ENCODE peak calls at places on chromosomes 7 and 10, in ten cellular contexts. I is coronary artery, D is IMR-90, T is pancreas, N is MM.1S, A is substantia nigra, L is A549, G is tibial artery, O is PC-3, R is fibroblast of lung. Q is an unnamed sample.

GRCh38 chr7:116273283-116273917 is 63.1 kb downstream of the TES start:
- DNase-seq in T (no peak), O (peak), G (no peak), L (peak), A (no peak), D (no peak), I (no peak), N (no peak), R (no peak), Q (no peak)

GRCh38 chr7:145269418-145270161 is 433.7 kb upstream of the TPK1 start:
- DNase-seq in I (no peak), L (no peak), A (no peak), R (no peak), D (no peak), G (no peak), O (peak), T (no peak), N (no peak), Q (no peak)

GRCh38 chr10:100115011-100115770 is 33.5 kb upstream of the CPN1 start:
- DNase-seq in G (no peak), T (no peak), N (no peak), R (peak), I (no peak), A (no peak), O (no peak), L (no peak), D (no peak), Q (no peak)

GRCh38 chr10:71927669-71928592 is 36.3 kb upstream of the CHST3 start:
- DNase-seq in I (no peak), D (peak), T (no peak), G (no peak), L (peak), O (no peak), N (no peak), R (peak), A (no peak), Q (no peak)

GRCh38 chr7:129831424-129832058 is 121.2 kb downstream of the UBE2H start:
- DNase-seq in I (no peak), D (peak), O (peak), R (peak), N (no peak), A (no peak), L (peak), T (no peak), G (no peak), Q (no peak)

GRCh38 chr7:151244871-151245346 is 3.6 kb downstream of the SMARCD3 start:
- DNase-seq in G (no peak), D (no peak), N (no peak), I (no peak), A (no peak), L (no peak), O (no peak), R (no peak), T (no peak), Q (no peak)

GRCh38 chr10:4434105-4434504 is 391.9 kb upstream of the AKR1E2 start:
- DNase-seq in A (no peak), I (no peak), R (no peak), D (no peak), G (no peak), T (no peak), O (no peak), L (no peak), N (no peak), Q (no peak)

GRCh38 chr10:122149607-122150505 is 121.2 kb upstream of the BTBD16 start:
- DNase-seq in T (no peak), D (no peak), O (no peak), A (no peak), N (no peak), I (peak), R (no peak), L (no peak), G (peak), Q (no peak)

GRCh38 chr10:124225029-124225467 is 131.7 kb upstream of the CHST15 start:
- DNase-seq in N (no peak), G (no peak), I (no peak), O (peak), T (no peak), D (no peak), R (no peak), L (no peak), A (no peak), Q (no peak)

GRCh38 chr10:117221156-117221711 is 19.7 kb upstream of the SLC18A2 start:
- DNase-seq in T (no peak), L (peak), A (no peak), D (peak), O (peak), N (no peak), G (no peak), I (no peak), R (peak), Q (no peak)

GRCh38 chr10:9061871-9062270 is 1007.4 kb downstream of the GATA3 start:
- DNase-seq in D (no peak), N (no peak), A (no peak), L (no peak), T (no peak), O (no peak), I (no peak), G (no peak), R (no peak), Q (no peak)

GRCh38 chr10:51659344-51659743 is 40.1 kb downstream of the CSTF2T start:
- DNase-seq in A (no peak), O (peak), I (no peak), R (no peak), G (no peak), N (no peak), L (no peak), T (no peak), D (peak), Q (no peak)

GRCh38 chr7:11461999-11462398 is 370.0 kb downstream of the THSD7A start:
- DNase-seq in R (no peak), L (no peak), A (no peak), T (no peak), G (no peak), N (no peak), D (no peak), I (no peak), O (no peak), Q (no peak)

GRCh38 chr7:94452257-94452656 is 57.4 kb upstream of the CASD1 start:
- DNase-seq in D (peak), N (no peak), L (no peak), O (no peak), A (no peak), G (no peak), I (no peak), R (no peak), T (no peak), Q (no peak)

GRCh38 chr7:135782377-135782776 is 33.8 kb upstream of the FAM180A start:
- DNase-seq in R (no peak), I (no peak), T (no peak), L (no peak), O (no peak), N (no peak), D (no peak), A (no peak), G (no peak), Q (no peak)

GRCh38 chr10:35453855-35454532 is 117.7 kb downstream of the CCNY start:
- DNase-seq in T (peak), D (peak), N (no peak), O (peak), G (peak), L (no peak), A (no peak), I (no peak), R (peak), Q (no peak)

GRCh38 chr10:60031664-60032063 is 125.3 kb upstream of the CCDC6 start:
- DNase-seq in N (peak), O (peak), D (no peak), A (no peak), T (no peak), L (no peak), R (no peak), G (peak), I (no peak), Q (no peak)

GRCh38 chr10:80170026-80170425 is 35.3 kb downstream of the ANXA11 start:
- DNase-seq in I (no peak), G (no peak), T (no peak), D (no peak), R (no peak), N (no peak), A (no peak), O (no peak), L (no peak), Q (no peak)

DNA sequence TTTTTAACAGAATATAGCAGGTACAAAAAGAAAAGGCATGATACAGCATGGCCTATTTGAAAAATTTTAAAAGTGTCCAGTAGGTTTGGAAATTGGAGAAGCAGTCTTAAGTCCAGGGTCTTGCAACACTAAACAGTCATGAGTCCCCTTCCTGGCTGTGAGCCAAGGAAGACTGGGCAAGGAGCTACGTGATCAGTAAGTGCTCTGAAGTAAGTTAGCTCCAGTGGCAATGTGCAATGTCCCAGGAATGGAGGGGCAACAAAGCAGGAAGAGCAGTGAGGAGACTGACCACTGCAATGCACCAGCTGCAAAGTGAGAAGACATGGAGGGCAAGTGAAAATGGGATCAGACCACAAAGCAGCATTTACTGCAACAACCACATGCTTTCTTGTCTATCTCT is 72.9 kb upstream of the GRID1 start:
- DNase-seq in I (no peak), L (peak), T (no peak), N (no peak), D (peak), O (peak), G (peak), A (peak), R (peak), Q (no peak)
- H3K27ac ChIP-seq in I (no peak), L (peak), T (no peak), N (no peak), D (no peak), O (no peak), G (no peak), A (no peak), R (no peak), Q (no peak)

GRCh38 chr7:99926351-99926750 is 3.1 kb downstream of the GJC3 start:
- DNase-seq in O (no peak), N (no peak), G (no peak), I (no peak), D (no peak), A (no peak), R (no peak), L (no peak), T (no peak), Q (no peak)
- H3K27ac ChIP-seq in O (no peak), N (no peak), G (no peak), I (no peak), D (no peak), A (no peak), R (no peak), L (no peak), T (no peak), Q (no peak)

DNA sequence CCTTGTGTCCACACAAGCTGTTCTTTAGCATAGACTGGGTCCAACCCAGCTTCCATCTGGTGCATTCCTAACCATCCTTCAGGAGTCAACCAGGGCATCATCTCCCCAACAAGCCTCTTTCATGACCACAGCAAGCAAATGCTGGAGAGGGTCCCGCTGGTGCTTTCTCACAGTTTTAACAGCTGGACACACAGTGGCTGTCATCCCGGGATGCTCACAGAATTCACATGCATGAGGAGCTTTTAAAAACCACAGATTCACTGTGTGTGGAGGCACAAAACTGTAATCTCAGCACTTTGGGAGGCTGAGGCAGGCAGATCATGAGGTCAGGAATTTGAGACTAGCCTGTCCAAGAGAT is 6.4 kb upstream of the CYP3A7 start:
- DNase-seq in O (no peak), D (no peak), I (no peak), T (no peak), G (no peak), N (no peak), L (no peak), R (no peak), A (no peak), Q (no peak)
- H3K27ac ChIP-seq in O (no peak), D (no peak), I (no peak), T (no peak), G (no peak), N (no peak), L (no peak), R (no peak), A (no peak), Q (no peak)

DNA sequence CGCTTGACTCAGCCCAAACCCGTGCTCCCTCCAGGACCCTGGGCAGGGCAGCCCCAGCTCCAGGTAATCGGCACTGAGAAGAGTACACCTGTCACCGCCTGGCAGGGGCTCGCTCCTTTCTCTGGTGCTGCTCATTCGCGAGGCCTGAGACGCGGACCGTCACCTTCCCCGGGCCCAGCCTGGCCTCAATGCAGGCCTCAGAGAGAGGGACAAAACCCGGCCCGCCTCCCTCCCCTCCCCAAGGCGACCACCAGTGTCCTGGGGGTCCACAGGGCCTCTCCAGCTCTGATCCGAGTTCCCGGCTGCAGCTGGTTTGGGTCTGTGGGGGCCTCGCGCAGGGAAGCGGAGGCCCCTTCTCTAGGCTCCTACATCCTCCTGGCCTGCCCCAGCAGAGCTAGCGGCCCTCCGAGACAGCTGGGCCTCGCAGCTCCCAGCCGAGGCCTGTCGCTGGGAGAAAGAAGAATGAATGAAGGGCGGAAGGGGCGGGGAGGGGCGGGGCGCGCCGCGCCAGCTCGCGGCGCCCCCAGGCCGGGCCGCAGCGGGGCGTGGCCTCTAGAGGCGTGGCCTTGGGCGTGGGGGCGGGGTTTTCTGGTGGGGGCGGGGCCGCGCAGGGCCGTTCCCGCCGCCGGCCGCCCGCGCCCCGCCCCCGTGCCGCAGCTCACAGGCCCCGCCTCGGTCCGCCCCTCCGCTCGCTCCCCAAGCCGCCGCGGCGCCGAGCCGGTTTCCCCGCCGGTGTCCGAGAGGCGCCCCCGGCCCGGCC is at the start of gene LIMK1:
- DNase-seq in T (peak), R (peak), G (peak), L (peak), A (peak), D (peak), I (no peak), N (peak), O (peak), Q (peak)
- H3K27ac ChIP-seq in T (no peak), R (peak), G (peak), L (peak), A (peak), D (peak), I (peak), N (no peak), O (peak), Q (no peak)